ENCODE peak calls at places on chromosomes 3 and 15, in ten cellular contexts. G is IMR-90, R is hepatocyte, P is endothelial cell of umbilical vein, Y is PC-3, A is HCT116, O is DND-41, C is neural progenitor cell, K is H9, I is fibroblast of lung. M is an unnamed sample.
A peak's percentile ranks its signal among the peaks of the same experiment; 100 is the strongest.

GRCh38 chr3:9703240-9703639 is 393 bp upstream of the CPNE9 start:
- DNase-seq in G (no peak), R (no peak), P (no peak), Y (no peak), A (no peak), O (no peak), C (no peak), K (no peak), I (no peak), M (no peak)

GRCh38 chr3:45583021-45583851 is 11.3 kb upstream of the LIMD1 start:
- DNase-seq in G (no peak), R (no peak), P (no peak), Y (no peak), A (no peak), O (no peak), C (no peak), K (no peak), I (peak; percentile 64), M (no peak)

GRCh38 chr15:31869640-31870335 is 160.5 kb upstream of the CHRNA7 start:
- DNase-seq in G (no peak), R (peak; percentile 26), P (no peak), Y (no peak), A (no peak), O (no peak), C (peak; percentile 69), K (no peak), I (peak; percentile 10), M (no peak)

GRCh38 chr3:174101244-174101643 is 703.7 kb downstream of the NLGN1 start:
- DNase-seq in G (peak; percentile 69), R (no peak), P (no peak), Y (peak; percentile 55), A (no peak), O (no peak), C (no peak), K (no peak), I (no peak), M (peak; percentile 5)

GRCh38 chr3:37492977-37493471 is 318.6 kb upstream of the LRRFIP2 start:
- DNase-seq in G (no peak), R (no peak), P (peak; percentile 4), Y (no peak), A (no peak), O (no peak), C (no peak), K (no peak), I (no peak), M (no peak)

GRCh38 chr3:13057641-13058040 is 15.6 kb downstream of the IQSEC1 start:
- DNase-seq in G (no peak), R (no peak), P (no peak), Y (no peak), A (peak; percentile 2), O (no peak), C (no peak), K (no peak), I (no peak), M (peak; percentile 52)

GRCh38 chr3:193730976-193731375 is 138.0 kb downstream of the OPA1 start:
- DNase-seq in G (no peak), R (no peak), P (no peak), Y (no peak), A (no peak), O (no peak), C (peak; percentile 10), K (no peak), I (no peak), M (no peak)

GRCh38 chr3:165640970-165641369 is 196.3 kb downstream of the BCHE start:
- DNase-seq in G (no peak), R (no peak), P (no peak), Y (no peak), A (no peak), O (no peak), C (no peak), K (no peak), I (no peak), M (no peak)

GRCh38 chr15:56327721-56328502 is 37.3 kb upstream of the TEX9 start:
- DNase-seq in G (no peak), R (no peak), P (no peak), Y (peak; percentile 73), A (no peak), O (peak; percentile 66), C (no peak), K (no peak), I (peak; percentile 11), M (peak; percentile 47)

GRCh38 chr3:47421741-47422649 is 41.2 kb downstream of the PTPN23 start:
- DNase-seq in G (no peak), R (no peak), P (no peak), Y (peak; percentile 34), A (no peak), O (peak; percentile 25), C (no peak), K (no peak), I (peak; percentile 22), M (no peak)

GRCh38 chr15:57418640-57419039 is 42.3 kb downstream of the CGNL1 start:
- DNase-seq in G (no peak), R (no peak), P (no peak), Y (no peak), A (no peak), O (no peak), C (no peak), K (no peak), I (no peak), M (no peak)

GRCh38 chr3:43866529-43867353 is 176.0 kb downstream of the ABHD5 start:
- DNase-seq in G (peak; percentile 86), R (no peak), P (no peak), Y (peak; percentile 96), A (no peak), O (no peak), C (no peak), K (no peak), I (peak; percentile 48), M (peak; percentile 99)

GRCh38 chr3:45980819-45981218 is 14.8 kb downstream of the FYCO1 start:
- DNase-seq in G (peak; percentile 72), R (no peak), P (no peak), Y (no peak), A (no peak), O (no peak), C (no peak), K (no peak), I (peak; percentile 29), M (no peak)

GRCh38 chr15:64232400-64232799 is 69.6 kb upstream of the PPIB start:
- DNase-seq in G (peak; percentile 83), R (no peak), P (no peak), Y (peak; percentile 68), A (no peak), O (no peak), C (no peak), K (no peak), I (peak; percentile 35), M (peak; percentile 56)

GRCh38 chr15:92098869-92099268 is 245.4 kb downstream of the SLCO3A1 start:
- DNase-seq in G (no peak), R (no peak), P (no peak), Y (no peak), A (no peak), O (no peak), C (peak; percentile 65), K (peak; percentile 78), I (peak; percentile 39), M (no peak)

DNA sequence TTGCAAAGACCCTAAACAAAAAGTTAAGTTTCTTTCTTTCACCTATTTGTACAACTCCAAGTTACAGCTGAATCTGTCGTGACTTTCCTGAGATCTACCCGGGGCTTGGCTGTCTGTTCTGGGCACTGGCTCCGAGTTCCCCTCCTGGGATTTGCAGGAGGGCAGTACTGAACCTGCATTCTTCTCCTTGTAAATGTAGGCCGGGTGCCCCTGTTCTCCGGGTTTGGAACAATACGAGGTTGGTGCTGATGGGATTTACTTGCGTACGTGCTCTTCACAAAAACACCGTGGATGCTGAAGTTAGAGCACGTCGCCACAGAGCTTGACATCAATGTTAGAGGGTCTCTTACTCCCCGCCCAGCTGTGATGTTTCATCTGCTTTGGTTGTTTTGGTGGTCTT is 48.1 kb downstream of the KLHL25 start:
- DNase-seq in G (no peak), R (no peak), P (no peak), Y (no peak), A (no peak), O (no peak), C (no peak), K (no peak), I (no peak), M (no peak)
- H3K27ac ChIP-seq in G (no peak overlapping the region), R (no peak overlapping the region), P (no peak overlapping the region), Y (no peak overlapping the region), A (no peak overlapping the region), O (no peak overlapping the region), C (no peak overlapping the region), K (no peak overlapping the region), I (no peak overlapping the region), M (no peak overlapping the region)

DNA sequence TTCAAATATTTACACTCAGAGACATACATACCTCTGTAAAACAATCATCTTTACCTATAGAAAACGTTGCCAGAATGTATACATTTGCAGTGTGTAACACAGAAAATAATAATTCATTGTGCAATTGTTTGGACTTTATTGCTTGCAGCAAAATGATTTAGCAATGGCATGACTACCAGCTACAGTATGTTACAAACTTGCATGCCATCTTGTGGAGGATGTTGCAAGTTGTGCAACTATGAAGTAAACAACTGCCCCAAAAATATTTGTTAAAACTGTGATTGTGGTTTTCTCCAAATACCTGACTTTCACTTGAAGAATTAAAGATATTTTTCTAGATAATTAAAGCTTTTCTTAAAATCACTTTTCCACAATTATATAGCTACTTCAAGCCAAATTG is 27.1 kb upstream of the C3orf49 start:
- DNase-seq in G (peak; percentile 53), R (peak; percentile 19), P (no peak), Y (peak; percentile 35), A (no peak), O (no peak), C (peak; percentile 35), K (no peak), I (peak; percentile 53), M (peak; percentile 63)
- TF ChIP-seq CTCF in G (peak; percentile 59), R (peak; percentile 55), P (no peak), Y (peak; percentile 39), A (peak; percentile 12), O (peak; percentile 29), C (peak; percentile 54), K (peak; percentile 42), I (peak; percentile 57), M (peak; percentile 47)

GRCh38 chr3:175150812-175151411 is 291.8 kb downstream of the NAALADL2 start:
- DNase-seq in G (peak; percentile 4), R (no peak), P (no peak), Y (peak; percentile 96), A (peak; percentile 88), O (no peak), C (no peak), K (no peak), I (no peak), M (peak; percentile 99)
- H2AFZ ChIP-seq in G (no peak overlapping the region), R (no peak overlapping the region), P (no peak overlapping the region), Y (peak overlapping the region; percentile 13), A (peak overlapping the region; percentile 97), O (no peak overlapping the region), C (no peak overlapping the region), K (peak overlapping the region; percentile 42), I (no peak overlapping the region), M (peak overlapping the region; percentile 61)

DNA sequence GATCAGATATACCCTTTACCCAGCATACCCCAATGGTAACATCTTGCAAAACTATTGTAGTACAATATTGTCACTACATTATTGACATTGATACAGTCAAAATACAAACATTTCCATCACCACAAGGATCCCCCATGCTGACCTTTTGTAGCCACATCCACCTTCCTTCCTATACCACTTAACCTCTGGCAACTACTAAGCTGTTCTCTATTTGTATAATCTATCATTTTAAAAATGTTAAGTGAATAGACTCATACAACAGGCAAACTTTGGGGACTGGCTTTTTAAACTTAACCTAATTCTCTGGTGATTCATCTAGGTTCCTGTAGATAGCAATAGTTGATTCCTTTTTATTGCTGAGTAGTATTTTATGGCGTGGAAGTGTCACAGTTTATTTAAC is 29.6 kb upstream of the IFT57 start:
- DNase-seq in G (no peak), R (no peak), P (no peak), Y (peak; percentile 62), A (no peak), O (no peak), C (no peak), K (no peak), I (no peak), M (no peak)
- H3K27ac ChIP-seq in G (no peak overlapping the region), R (no peak overlapping the region), P (no peak overlapping the region), Y (no peak overlapping the region), A (no peak overlapping the region), O (no peak overlapping the region), C (no peak overlapping the region), K (no peak overlapping the region), I (no peak overlapping the region), M (no peak overlapping the region)

M was measured in PC-9.